ENCODE peak calls at places on chromosomes 12 and 14, in four cellular contexts. One of them, this sample, is unnamed.
A peak's percentile ranks its signal among the peaks of the same experiment; 100 is the strongest.

GRCh38 chr12:967641-968040 is 18.1 kb upstream of the RAD52 start:
- DNase-seq in GM12878: no peak
- DNase-seq in HepG2: no peak
- DNase-seq in K562: no peak
- DNase-seq in this sample: no peak

GRCh38 chr14:92696356-92696755 is 52.1 kb downstream of the LGMN start:
- DNase-seq in GM12878: no peak
- DNase-seq in HepG2: no peak
- DNase-seq in K562: no peak
- DNase-seq in this sample: no peak

GRCh38 chr14:77979666-77980351 is 179.9 kb downstream of the ADCK1 start:
- DNase-seq in GM12878: no peak
- DNase-seq in HepG2: peak; percentile 13
- DNase-seq in K562: peak; percentile 61
- DNase-seq in this sample: no peak

GRCh38 chr12:72540811-72541210 is 268.6 kb downstream of the TRHDE start:
- DNase-seq in GM12878: no peak
- DNase-seq in HepG2: no peak
- DNase-seq in K562: no peak
- DNase-seq in this sample: no peak

GRCh38 chr12:75707983-75708382 is 196.6 kb upstream of the KRR1 start:
- DNase-seq in GM12878: no peak
- DNase-seq in HepG2: no peak
- DNase-seq in K562: no peak
- DNase-seq in this sample: no peak

GRCh38 chr14:68268719-68269118 is 449.1 kb downstream of the RAD51B start:
- DNase-seq in GM12878: no peak
- DNase-seq in HepG2: no peak
- DNase-seq in K562: no peak
- DNase-seq in this sample: no peak

GRCh38 chr12:79662046-79662811 is 28.5 kb downstream of the PAWR start:
- DNase-seq in GM12878: no peak
- DNase-seq in HepG2: peak; percentile 84
- DNase-seq in K562: no peak
- DNase-seq in this sample: no peak

GRCh38 chr14:85415015-85415712 is 114.8 kb upstream of the FLRT2 start:
- DNase-seq in GM12878: no peak
- DNase-seq in HepG2: peak; percentile 64
- DNase-seq in K562: no peak
- DNase-seq in this sample: peak; percentile 45

GRCh38 chr12:28787151-28787550 is 361.9 kb upstream of the FAR2 start:
- DNase-seq in GM12878: no peak
- DNase-seq in HepG2: no peak
- DNase-seq in K562: no peak
- DNase-seq in this sample: no peak

GRCh38 chr12:48000878-48001321 is 3.4 kb downstream of the COL2A1 start:
- DNase-seq in GM12878: no peak
- DNase-seq in HepG2: no peak
- DNase-seq in K562: no peak
- DNase-seq in this sample: no peak

GRCh38 chr14:75283884-75284563 is 5.4 kb downstream of the FOS start:
- DNase-seq in GM12878: no peak
- DNase-seq in HepG2: peak; percentile 44
- DNase-seq in K562: peak; percentile 45
- DNase-seq in this sample: no peak

GRCh38 chr14:102749833-102750775 is 27.1 kb upstream of the TRAF3 start:
- DNase-seq in GM12878: no peak
- DNase-seq in HepG2: no peak
- DNase-seq in K562: no peak
- DNase-seq in this sample: no peak

DNA sequence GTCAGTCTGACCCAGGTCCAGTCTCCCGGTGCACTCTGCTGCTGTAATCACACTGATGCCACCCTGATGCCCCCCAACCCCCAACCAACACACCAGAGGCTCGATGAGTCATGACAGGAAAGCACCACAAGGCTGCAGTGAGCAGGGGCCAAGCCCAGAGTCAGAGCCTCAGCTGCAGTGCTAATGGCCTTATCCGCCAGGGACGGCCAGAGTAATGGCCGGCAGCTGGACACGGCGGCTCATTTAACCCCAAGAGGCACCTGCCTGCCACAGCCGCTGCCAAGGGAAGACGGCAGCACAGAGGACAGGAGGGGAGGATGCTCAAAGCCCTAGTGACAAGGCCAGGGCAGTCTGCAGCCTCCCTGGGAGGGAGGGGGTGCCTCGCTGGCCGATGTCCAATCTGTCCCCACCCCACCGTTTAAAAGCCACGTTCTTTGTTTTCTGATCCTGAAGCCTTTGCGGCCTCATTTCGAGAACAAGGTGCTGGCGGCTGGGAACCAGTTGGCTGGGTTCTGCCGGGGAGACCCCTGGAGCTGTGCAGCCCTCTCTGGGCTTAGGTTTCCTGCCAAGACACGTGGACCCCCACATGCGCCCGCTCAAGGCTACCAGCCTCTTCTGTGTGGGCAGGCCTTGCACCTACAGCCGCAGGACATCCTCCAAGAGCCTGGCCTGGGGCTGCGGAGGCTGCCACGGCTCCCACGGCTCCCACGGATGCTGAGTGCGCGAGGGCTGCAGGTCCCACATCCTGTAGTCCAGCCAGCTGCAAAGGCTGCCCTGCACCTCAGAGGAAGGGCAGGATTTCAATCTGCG is 13.1 kb downstream of the CCDC85C start:
- DNase-seq in GM12878: no peak
- DNase-seq in HepG2: no peak
- DNase-seq in K562: no peak
- DNase-seq in this sample: no peak
- TF ChIP-seq HDAC2 in GM12878: no peak
- TF ChIP-seq HDAC2 in HepG2: no peak
- TF ChIP-seq HDAC2 in K562: no peak
- TF ChIP-seq HDAC2 in this sample: no peak

GRCh38 chr12:5246196-5246595 is 185.7 kb upstream of the NTF3 start:
- DNase-seq in GM12878: no peak
- DNase-seq in HepG2: no peak
- DNase-seq in K562: no peak
- DNase-seq in this sample: peak; percentile 58

GRCh38 chr12:5251092-5251491 is 180.8 kb upstream of the NTF3 start:
- DNase-seq in GM12878: no peak
- DNase-seq in HepG2: no peak
- DNase-seq in K562: no peak
- DNase-seq in this sample: no peak

GRCh38 chr12:5248230-5248629 is 183.7 kb upstream of the NTF3 start:
- DNase-seq in GM12878: no peak
- DNase-seq in HepG2: no peak
- DNase-seq in K562: no peak
- DNase-seq in this sample: no peak

GRCh38 chr12:5244513-5244972 is 187.4 kb upstream of the NTF3 start:
- DNase-seq in GM12878: no peak
- DNase-seq in HepG2: no peak
- DNase-seq in K562: peak; percentile 47
- DNase-seq in this sample: no peak

GRCh38 chr12:5247144-5247543 is 184.8 kb upstream of the NTF3 start:
- DNase-seq in GM12878: no peak
- DNase-seq in HepG2: no peak
- DNase-seq in K562: no peak
- DNase-seq in this sample: no peak
- TF ChIP-seq HDAC6 in GM12878: no peak
- TF ChIP-seq HDAC6 in HepG2: no peak
- TF ChIP-seq HDAC6 in K562: no peak
- TF ChIP-seq HDAC6 in this sample: no peak

GRCh38 chr12:19288603-19289244 is 150.6 kb upstream of the AEBP2 start:
- DNase-seq in GM12878: no peak
- DNase-seq in HepG2: peak; percentile 32
- DNase-seq in K562: peak; percentile 18
- DNase-seq in this sample: no peak
- TF ChIP-seq CTCF in GM12878: peak; percentile 58
- TF ChIP-seq CTCF in HepG2: peak; percentile 54
- TF ChIP-seq CTCF in K562: no peak
- TF ChIP-seq CTCF in this sample: peak; percentile 58

DNA sequence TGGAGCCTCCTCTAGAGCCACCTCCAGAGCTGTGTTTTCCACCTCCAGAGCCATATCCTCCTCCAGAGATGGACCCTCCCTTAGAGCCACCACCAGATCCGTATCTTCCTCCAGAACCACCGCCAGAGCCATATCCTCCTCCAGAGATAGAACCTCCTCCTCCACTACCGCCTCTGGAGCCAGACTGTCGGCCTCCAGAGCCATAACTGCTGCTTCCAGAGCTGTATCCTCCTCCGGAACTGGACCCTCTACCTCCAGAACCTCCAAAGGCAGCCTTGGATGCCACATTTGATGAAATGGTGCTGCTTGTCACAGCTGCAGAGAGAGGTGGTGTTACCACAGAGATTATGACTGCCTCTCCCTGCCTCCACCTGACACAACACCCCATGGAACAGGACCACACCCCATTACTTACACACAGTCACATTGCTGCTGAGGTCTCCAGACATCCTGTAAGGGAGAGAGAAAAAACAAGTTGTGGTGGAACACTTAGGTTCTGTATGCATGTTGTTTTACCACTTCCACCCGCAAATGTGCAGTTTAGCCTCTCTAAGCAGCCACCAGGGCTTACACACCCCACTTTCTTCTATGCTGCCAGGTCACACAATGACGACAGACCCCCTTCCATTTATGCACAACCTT is 6.8 kb downstream of the KRT2 start:
- DNase-seq in GM12878: no peak
- DNase-seq in HepG2: no peak
- DNase-seq in K562: peak; percentile 27
- DNase-seq in this sample: no peak
- TF ChIP-seq HDAC2 in GM12878: no peak
- TF ChIP-seq HDAC2 in HepG2: no peak
- TF ChIP-seq HDAC2 in K562: peak; percentile 34
- TF ChIP-seq HDAC2 in this sample: no peak

GRCh38 chr14:91318911-91319310 is 74.4 kb upstream of the GPR68 start:
- DNase-seq in GM12878: no peak
- DNase-seq in HepG2: no peak
- DNase-seq in K562: no peak
- DNase-seq in this sample: no peak
- TF ChIP-seq HDAC6 in GM12878: no peak
- TF ChIP-seq HDAC6 in HepG2: no peak
- TF ChIP-seq HDAC6 in K562: no peak
- TF ChIP-seq HDAC6 in this sample: no peak

GRCh38 chr14:66696326-66696725 is 188.4 kb downstream of the GPHN start:
- DNase-seq in GM12878: no peak
- DNase-seq in HepG2: no peak
- DNase-seq in K562: no peak
- DNase-seq in this sample: no peak

GRCh38 chr14:66701813-66702212 is 193.9 kb downstream of the GPHN start:
- DNase-seq in GM12878: no peak
- DNase-seq in HepG2: no peak
- DNase-seq in K562: no peak
- DNase-seq in this sample: no peak

DNA sequence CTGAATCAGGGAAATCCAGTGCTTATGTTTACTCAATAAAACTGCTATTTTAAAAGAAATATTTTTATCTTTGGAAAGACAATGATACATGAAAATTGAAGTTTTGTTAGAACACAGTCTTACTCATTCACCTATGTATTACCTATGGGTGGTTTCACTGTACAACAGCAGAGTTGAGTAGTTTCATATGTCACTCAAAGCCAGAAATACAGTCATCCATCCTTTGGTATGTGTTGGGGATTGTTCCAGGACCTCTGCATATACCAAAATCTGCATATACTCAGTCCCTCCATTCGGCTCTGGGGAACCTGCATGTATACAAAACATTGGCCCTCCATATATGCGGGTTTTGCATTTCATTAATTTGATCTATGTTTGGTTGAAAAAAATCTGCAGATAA is 190.6 kb downstream of the GPHN start:
- DNase-seq in GM12878: no peak
- DNase-seq in HepG2: no peak
- DNase-seq in K562: no peak
- DNase-seq in this sample: no peak
- TF ChIP-seq CTCF in GM12878: no peak
- TF ChIP-seq CTCF in HepG2: no peak
- TF ChIP-seq CTCF in K562: no peak
- TF ChIP-seq CTCF in this sample: no peak

DNA sequence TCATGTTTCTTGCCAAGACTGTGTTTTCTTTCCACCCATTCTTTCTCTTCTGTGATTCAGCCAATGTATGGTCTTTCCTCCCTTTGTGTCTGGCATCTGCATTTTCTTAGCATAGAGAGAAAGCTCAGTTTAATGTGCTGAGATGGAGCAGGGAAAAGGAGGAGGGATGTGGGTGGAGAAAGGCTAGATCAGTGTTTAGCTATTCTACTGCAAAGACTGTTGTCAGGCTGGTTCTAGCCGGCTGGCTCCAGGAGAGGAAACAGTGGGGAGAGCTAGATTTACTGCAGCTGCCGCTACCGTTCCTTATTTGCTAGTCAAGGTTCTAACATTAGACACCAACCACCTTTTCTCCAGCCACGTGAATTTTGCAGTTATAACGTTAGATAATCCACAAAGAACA is 5.2 kb upstream of the RIMKLB start:
- DNase-seq in GM12878: no peak
- DNase-seq in HepG2: no peak
- DNase-seq in K562: peak; percentile 34
- DNase-seq in this sample: no peak
- TF ChIP-seq HDAC2 in GM12878: no peak
- TF ChIP-seq HDAC2 in HepG2: no peak
- TF ChIP-seq HDAC2 in K562: no peak
- TF ChIP-seq HDAC2 in this sample: no peak

GRCh38 chr12:121397521-121397920 is 2.4 kb upstream of the RNF34 start:
- DNase-seq in GM12878: no peak
- DNase-seq in HepG2: no peak
- DNase-seq in K562: no peak
- DNase-seq in this sample: no peak

GRCh38 chr12:121399391-121400331 is at the start of gene RNF34:
- DNase-seq in GM12878: peak; percentile 88
- DNase-seq in HepG2: peak; percentile 97
- DNase-seq in K562: peak; percentile 99
- DNase-seq in this sample: peak; percentile 98

GRCh38 chr12:121403721-121404120 is 3.8 kb downstream of the RNF34 start:
- DNase-seq in GM12878: no peak
- DNase-seq in HepG2: no peak
- DNase-seq in K562: no peak
- DNase-seq in this sample: no peak

GRCh38 chr12:121404734-121405133 is 4.8 kb downstream of the RNF34 start:
- DNase-seq in GM12878: no peak
- DNase-seq in HepG2: peak; percentile 35
- DNase-seq in K562: no peak
- DNase-seq in this sample: no peak

GRCh38 chr12:121400332-121401139 is 618 bp downstream of the RNF34 start:
- DNase-seq in GM12878: peak; percentile 56
- DNase-seq in HepG2: peak; percentile 43
- DNase-seq in K562: peak; percentile 34
- DNase-seq in this sample: no peak
- TF ChIP-seq HDAC6 in GM12878: no peak
- TF ChIP-seq HDAC6 in HepG2: no peak
- TF ChIP-seq HDAC6 in K562: no peak
- TF ChIP-seq HDAC6 in this sample: no peak

DNA sequence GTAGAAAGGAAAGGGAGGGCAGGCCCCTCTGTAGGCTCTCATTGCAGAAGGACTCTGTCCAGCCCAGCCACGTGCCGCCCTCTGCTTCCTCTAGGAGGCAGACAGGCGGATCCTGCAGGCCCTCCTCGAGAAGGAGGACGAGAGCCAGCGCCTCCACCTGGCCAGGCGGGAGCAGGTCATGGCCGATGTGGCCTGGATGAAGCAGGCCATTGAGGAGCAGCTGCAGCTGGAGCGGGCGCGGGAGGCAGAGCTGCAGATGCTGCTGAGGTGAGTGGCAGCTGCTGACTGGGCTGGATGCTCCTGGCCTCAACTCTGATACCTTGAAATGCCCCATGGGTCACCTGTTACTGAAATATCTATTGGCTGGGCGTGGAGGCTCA is 10.9 kb downstream of the TCHP start:
- DNase-seq in GM12878: no peak
- DNase-seq in HepG2: peak; percentile 55
- DNase-seq in K562: peak; percentile 81
- DNase-seq in this sample: peak; percentile 87
- TF ChIP-seq CTCF in GM12878: no peak
- TF ChIP-seq CTCF in HepG2: peak; percentile 70
- TF ChIP-seq CTCF in K562: peak; percentile 100
- TF ChIP-seq CTCF in this sample: peak; percentile 99